ENCODE peak calls at places on chromosomes 3 and 15, in four cellular contexts. One of them, this sample, is unnamed.

GRCh38 chr15:100997442-100997841 is 78.3 kb downstream of the LRRK1 start:
- DNase-seq in germinal center: no peak
- DNase-seq in NCI-H460: no peak
- DNase-seq in AG09319: peak
- DNase-seq in this sample: no peak

GRCh38 chr15:68511073-68511991 is 67.5 kb upstream of the CORO2B start:
- DNase-seq in AG09319: no peak
- DNase-seq in NCI-H460: no peak
- DNase-seq in germinal center: no peak
- DNase-seq in this sample: no peak

GRCh38 chr3:141913150-141913811 is 36.8 kb downstream of the ATP1B3 start:
- DNase-seq in NCI-H460: peak
- DNase-seq in germinal center: peak
- DNase-seq in AG09319: peak
- DNase-seq in this sample: peak

GRCh38 chr3:107810195-107811071 is 280.4 kb downstream of the CD47 start:
- DNase-seq in AG09319: no peak
- DNase-seq in NCI-H460: no peak
- DNase-seq in germinal center: no peak
- DNase-seq in this sample: no peak

GRCh38 chr15:100284191-100284590 is 57.6 kb downstream of the ADAMTS17 start:
- DNase-seq in germinal center: no peak
- DNase-seq in AG09319: no peak
- DNase-seq in NCI-H460: no peak
- DNase-seq in this sample: no peak

GRCh38 chr3:45002139-45002660 is 23.9 kb upstream of the CLEC3B start:
- DNase-seq in AG09319: no peak
- DNase-seq in NCI-H460: no peak
- DNase-seq in germinal center: no peak
- DNase-seq in this sample: no peak

GRCh38 chr15:73856458-73857192 is 16.7 kb upstream of the TBC1D21 start:
- DNase-seq in germinal center: no peak
- DNase-seq in NCI-H460: no peak
- DNase-seq in AG09319: no peak
- DNase-seq in this sample: no peak

GRCh38 chr3:45593708-45594601 is 596 bp upstream of the LIMD1 start:
- DNase-seq in AG09319: peak
- DNase-seq in NCI-H460: peak
- DNase-seq in germinal center: peak
- DNase-seq in this sample: no peak

GRCh38 chr3:37287776-37288175 is 113.4 kb upstream of the LRRFIP2 start:
- DNase-seq in germinal center: no peak
- DNase-seq in AG09319: no peak
- DNase-seq in NCI-H460: no peak
- DNase-seq in this sample: peak

GRCh38 chr3:151171145-151171544 is 31.9 kb downstream of the GPR171 start:
- DNase-seq in germinal center: no peak
- DNase-seq in AG09319: no peak
- DNase-seq in NCI-H460: no peak
- DNase-seq in this sample: no peak

GRCh38 chr3:47028146-47028545 is 48.7 kb downstream of the NBEAL2 start:
- DNase-seq in NCI-H460: no peak
- DNase-seq in germinal center: no peak
- DNase-seq in AG09319: no peak
- DNase-seq in this sample: no peak

GRCh38 chr15:94061041-94061440 is 170.3 kb upstream of the MCTP2 start:
- DNase-seq in NCI-H460: no peak
- DNase-seq in germinal center: no peak
- DNase-seq in AG09319: no peak
- DNase-seq in this sample: no peak

GRCh38 chr3:77081240-77081661 is 41.4 kb downstream of the ROBO2 start:
- DNase-seq in AG09319: peak
- DNase-seq in germinal center: no peak
- DNase-seq in NCI-H460: no peak
- DNase-seq in this sample: no peak

GRCh38 chr15:28096411-28096719 is 2.8 kb downstream of the OCA2 start:
- DNase-seq in NCI-H460: no peak
- DNase-seq in AG09319: no peak
- DNase-seq in germinal center: no peak
- DNase-seq in this sample: no peak

GRCh38 chr3:112582242-112582874 is 20.5 kb downstream of the SLC35A5 start:
- DNase-seq in germinal center: peak
- DNase-seq in AG09319: no peak
- DNase-seq in NCI-H460: peak
- DNase-seq in this sample: peak

GRCh38 chr15:30992073-30992363 is 590 bp upstream of the MTMR10 start:
- DNase-seq in AG09319: no peak
- DNase-seq in germinal center: no peak
- DNase-seq in NCI-H460: no peak
- DNase-seq in this sample: no peak

GRCh38 chr15:63598467-63599400 is 1.5 kb downstream of the FBXL22 start:
- DNase-seq in NCI-H460: no peak
- DNase-seq in germinal center: no peak
- DNase-seq in AG09319: no peak
- DNase-seq in this sample: no peak

GRCh38 chr3:59839810-59840515 is 790.1 kb upstream of the CFAP20DC start:
- DNase-seq in AG09319: no peak
- DNase-seq in NCI-H460: no peak
- DNase-seq in germinal center: peak
- DNase-seq in this sample: no peak

GRCh38 chr15:81858586-81858985 is 187.2 kb downstream of the MEX3B start:
- DNase-seq in AG09319: no peak
- DNase-seq in NCI-H460: no peak
- DNase-seq in germinal center: no peak
- DNase-seq in this sample: no peak

GRCh38 chr15:38192496-38192895 is 60.1 kb upstream of the SPRED1 start:
- DNase-seq in NCI-H460: no peak
- DNase-seq in AG09319: no peak
- DNase-seq in germinal center: no peak
- DNase-seq in this sample: no peak

GRCh38 chr15:81820236-81820635 is 225.6 kb downstream of the MEX3B start:
- DNase-seq in NCI-H460: no peak
- DNase-seq in germinal center: no peak
- DNase-seq in AG09319: no peak
- DNase-seq in this sample: no peak

GRCh38 chr3:118760611-118761606 is 273.7 kb downstream of the IGSF11 start:
- DNase-seq in NCI-H460: no peak
- DNase-seq in germinal center: no peak
- DNase-seq in AG09319: no peak
- DNase-seq in this sample: no peak

GRCh38 chr15:77823736-77824135 is 191.0 kb upstream of the LINGO1 start:
- DNase-seq in germinal center: no peak
- DNase-seq in AG09319: no peak
- DNase-seq in NCI-H460: no peak
- DNase-seq in this sample: no peak

GRCh38 chr15:58282060-58282708 is 144.0 kb downstream of the AQP9 start:
- DNase-seq in germinal center: no peak
- DNase-seq in NCI-H460: no peak
- DNase-seq in AG09319: no peak
- DNase-seq in this sample: no peak

GRCh38 chr15:67140078-67140833 is 74.9 kb downstream of the SMAD3 start:
- DNase-seq in germinal center: no peak
- DNase-seq in AG09319: no peak
- DNase-seq in NCI-H460: no peak
- DNase-seq in this sample: no peak

GRCh38 chr15:75727851-75728715 is 15.4 kb upstream of the CSPG4 start:
- DNase-seq in AG09319: no peak
- DNase-seq in germinal center: peak
- DNase-seq in NCI-H460: peak
- DNase-seq in this sample: no peak

GRCh38 chr15:95162967-95163531 is 931.7 kb downstream of the MCTP2 start:
- DNase-seq in NCI-H460: no peak
- DNase-seq in germinal center: no peak
- DNase-seq in AG09319: peak
- DNase-seq in this sample: no peak

GRCh38 chr3:17154941-17155340 is 270.2 kb downstream of the PLCL2 start:
- DNase-seq in AG09319: no peak
- DNase-seq in NCI-H460: no peak
- DNase-seq in germinal center: no peak
- DNase-seq in this sample: no peak

This sample was measured in glomerular endothelial cell.